ENCODE peak calls at places on chromosomes 7 and 10, in seven cellular contexts. A is GM10248, K is NCI-H2029, Z is hippocampal formation, L is NB4, V is lower lobe of right lung, B is NCI-H1694. N is an unnamed sample.

GRCh38 chr7:18541189-18541870 is 45.8 kb downstream of the HDAC9 start:
- DNase-seq in L (no peak), V (peak), B (no peak), A (no peak), K (peak), Z (no peak), N (peak)

GRCh38 chr10:24465124-24465874 is 256.4 kb downstream of the KIAA1217 start:
- DNase-seq in L (no peak), K (no peak), Z (no peak), A (no peak), V (no peak), B (no peak), N (no peak)

GRCh38 chr7:118080947-118081346 is 103.0 kb upstream of the LSM8 start:
- DNase-seq in K (no peak), Z (no peak), L (peak), B (no peak), V (no peak), A (peak), N (no peak)

GRCh38 chr7:70289067-70289466 is 690.8 kb downstream of the AUTS2 start:
- DNase-seq in K (no peak), V (no peak), A (no peak), Z (no peak), B (no peak), L (no peak), N (no peak)

GRCh38 chr10:119807960-119808697 is 64.5 kb downstream of the MCMBP start:
- DNase-seq in L (peak), B (no peak), A (peak), Z (no peak), V (no peak), K (peak), N (no peak)

GRCh38 chr7:149722356-149722957 is 50.9 kb downstream of the ZNF467 start:
- DNase-seq in B (no peak), Z (no peak), L (no peak), K (no peak), V (no peak), A (no peak), N (no peak)

GRCh38 chr10:74813860-74814259 is 12.5 kb upstream of the KAT6B start:
- DNase-seq in V (no peak), A (no peak), K (no peak), L (no peak), B (no peak), Z (no peak), N (no peak)

GRCh38 chr7:100880645-100881044 is 5.7 kb downstream of the SRRT start:
- DNase-seq in B (no peak), V (no peak), Z (no peak), A (no peak), L (no peak), K (no peak), N (no peak)

GRCh38 chr10:44627591-44628354 is 242.9 kb upstream of the CXCL12 start:
- DNase-seq in Z (no peak), B (no peak), A (no peak), V (no peak), L (no peak), K (no peak), N (no peak)

GRCh38 chr7:45685619-45686240 is 111.6 kb downstream of the ADCY1 start:
- DNase-seq in B (no peak), A (no peak), V (no peak), Z (no peak), L (no peak), K (no peak), N (no peak)

GRCh38 chr7:107115762-107116540 is 52.9 kb upstream of the HBP1 start:
- DNase-seq in V (no peak), B (no peak), L (no peak), K (no peak), Z (no peak), A (no peak), N (no peak)

GRCh38 chr7:40297741-40298311 is 163.0 kb downstream of the SUGCT start:
- DNase-seq in B (no peak), K (no peak), A (no peak), L (no peak), V (no peak), Z (no peak), N (no peak)

GRCh38 chr7:18974803-18975202 is 142.6 kb downstream of the TWIST1 start:
- DNase-seq in Z (no peak), V (no peak), B (no peak), L (no peak), K (no peak), A (no peak), N (no peak)

GRCh38 chr10:132724436-132724835 is 61.5 kb downstream of the NKX6-2 start:
- DNase-seq in V (no peak), K (no peak), A (no peak), Z (no peak), L (peak), B (no peak), N (no peak)

GRCh38 chr7:46508541-46508940 is 587.5 kb upstream of the IGFBP3 start:
- DNase-seq in Z (no peak), K (no peak), A (no peak), L (no peak), B (no peak), V (no peak), N (no peak)

GRCh38 chr10:75971402-75972211 is 540.2 kb downstream of the LRMDA start:
- DNase-seq in L (peak), A (no peak), K (no peak), Z (no peak), B (no peak), V (no peak), N (no peak)

GRCh38 chr7:29588900-29589696 is 25.5 kb downstream of the PRR15 start:
- DNase-seq in Z (no peak), L (peak), V (no peak), A (peak), B (no peak), K (no peak), N (no peak)